ENCODE peak calls at places on chromosome 14, in five cellular contexts. One of them, this sample, is unnamed.

GRCh38 chr14:23950411-23951135 is 3.0 kb upstream of the DHRS4 start:
- DNase-seq in IMR-90: no peak
- DNase-seq in K562: no peak
- DNase-seq in HepG2: no peak
- DNase-seq in A549: no peak
- DNase-seq in this sample: no peak

GRCh38 chr14:99381688-99382060 is 99.0 kb downstream of the SETD3 start:
- DNase-seq in IMR-90: no peak
- DNase-seq in K562: no peak
- DNase-seq in HepG2: no peak
- DNase-seq in A549: no peak
- DNase-seq in this sample: no peak

GRCh38 chr14:49732896-49733295 is 35.1 kb upstream of the KLHDC2 start:
- DNase-seq in IMR-90: no peak
- DNase-seq in K562: no peak
- DNase-seq in HepG2: no peak
- DNase-seq in A549: no peak
- DNase-seq in this sample: no peak

GRCh38 chr14:104766256-104766862 is 13.4 kb downstream of the SIVA1 start:
- DNase-seq in IMR-90: no peak
- DNase-seq in K562: no peak
- DNase-seq in HepG2: no peak
- DNase-seq in A549: no peak
- DNase-seq in this sample: no peak

GRCh38 chr14:92651793-92652382 is 96.5 kb downstream of the LGMN start:
- DNase-seq in IMR-90: no peak
- DNase-seq in K562: no peak
- DNase-seq in HepG2: no peak
- DNase-seq in A549: no peak
- DNase-seq in this sample: no peak

GRCh38 chr14:34449819-34450541 is 12.1 kb downstream of the SPTSSA start:
- DNase-seq in IMR-90: no peak
- DNase-seq in K562: no peak
- DNase-seq in HepG2: no peak
- DNase-seq in A549: no peak
- DNase-seq in this sample: no peak

GRCh38 chr14:100955201-100955600 is 51.7 kb upstream of the RTL1 start:
- DNase-seq in IMR-90: peak
- DNase-seq in K562: no peak
- DNase-seq in HepG2: no peak
- DNase-seq in A549: peak
- DNase-seq in this sample: no peak

GRCh38 chr14:57502581-57503254 is 9.1 kb upstream of the CCDC198 start:
- DNase-seq in IMR-90: no peak
- DNase-seq in K562: no peak
- DNase-seq in HepG2: no peak
- DNase-seq in A549: no peak
- DNase-seq in this sample: no peak

GRCh38 chr14:32417956-32418552 is 89.0 kb downstream of the AKAP6 start:
- DNase-seq in IMR-90: peak
- DNase-seq in K562: peak
- DNase-seq in HepG2: no peak
- DNase-seq in A549: no peak
- DNase-seq in this sample: no peak

GRCh38 chr14:92247347-92247746 is 75.6 kb upstream of the SLC24A4 start:
- DNase-seq in IMR-90: no peak
- DNase-seq in K562: no peak
- DNase-seq in HepG2: no peak
- DNase-seq in A549: no peak
- DNase-seq in this sample: no peak

GRCh38 chr14:23364604-23365352 is at the start of gene EFS:
- DNase-seq in IMR-90: peak
- DNase-seq in K562: no peak
- DNase-seq in HepG2: no peak
- DNase-seq in A549: no peak
- DNase-seq in this sample: peak

GRCh38 chr14:75647650-75648049 is 13.0 kb downstream of the ERG28 start:
- DNase-seq in IMR-90: peak
- DNase-seq in K562: no peak
- DNase-seq in HepG2: no peak
- DNase-seq in A549: no peak
- DNase-seq in this sample: no peak

GRCh38 chr14:103746706-103747105 is 31.1 kb downstream of the ZFYVE21 start:
- DNase-seq in IMR-90: peak
- DNase-seq in K562: peak
- DNase-seq in HepG2: no peak
- DNase-seq in A549: no peak
- DNase-seq in this sample: no peak

GRCh38 chr14:59123975-59124374 is 64.5 kb upstream of the DAAM1 start:
- DNase-seq in IMR-90: peak
- DNase-seq in K562: no peak
- DNase-seq in HepG2: no peak
- DNase-seq in A549: peak
- DNase-seq in this sample: no peak

GRCh38 chr14:36852853-36853634 is 191.4 kb downstream of the PAX9 start:
- DNase-seq in IMR-90: no peak
- DNase-seq in K562: no peak
- DNase-seq in HepG2: no peak
- DNase-seq in A549: no peak
- DNase-seq in this sample: no peak

GRCh38 chr14:101426466-101426865 is 134.8 kb upstream of the DIO3 start:
- DNase-seq in IMR-90: no peak
- DNase-seq in K562: no peak
- DNase-seq in HepG2: no peak
- DNase-seq in A549: no peak
- DNase-seq in this sample: no peak

GRCh38 chr14:92546347-92547053 is 32.9 kb downstream of the RIN3 start:
- DNase-seq in IMR-90: peak
- DNase-seq in K562: no peak
- DNase-seq in HepG2: no peak
- DNase-seq in A549: peak
- DNase-seq in this sample: no peak

GRCh38 chr14:23044840-23045239 is 2.8 kb downstream of the PSMB11 start:
- DNase-seq in IMR-90: no peak
- DNase-seq in K562: no peak
- DNase-seq in HepG2: no peak
- DNase-seq in A549: no peak
- DNase-seq in this sample: no peak

GRCh38 chr14:64191756-64192155 is 102.4 kb downstream of the ESR2 start:
- DNase-seq in IMR-90: peak
- DNase-seq in K562: no peak
- DNase-seq in HepG2: no peak
- DNase-seq in A549: no peak
- DNase-seq in this sample: no peak

GRCh38 chr14:24355009-24355408 is 13.0 kb upstream of the NFATC4 start:
- DNase-seq in IMR-90: no peak
- DNase-seq in K562: no peak
- DNase-seq in HepG2: no peak
- DNase-seq in A549: no peak
- DNase-seq in this sample: no peak

GRCh38 chr14:54529811-54530210 is 20.1 kb downstream of the CGRRF1 start:
- DNase-seq in IMR-90: peak
- DNase-seq in K562: no peak
- DNase-seq in HepG2: no peak
- DNase-seq in A549: no peak
- DNase-seq in this sample: no peak

GRCh38 chr14:89723930-89724915 is 230.3 kb downstream of the EFCAB11 start:
- DNase-seq in IMR-90: no peak
- DNase-seq in K562: no peak
- DNase-seq in HepG2: no peak
- DNase-seq in A549: no peak
- DNase-seq in this sample: no peak

GRCh38 chr14:56059054-56059453 is 59.2 kb upstream of the PELI2 start:
- DNase-seq in IMR-90: peak
- DNase-seq in K562: no peak
- DNase-seq in HepG2: no peak
- DNase-seq in A549: no peak
- DNase-seq in this sample: no peak

GRCh38 chr14:90574640-90575131 is 177.9 kb downstream of the CALM1 start:
- DNase-seq in IMR-90: no peak
- DNase-seq in K562: no peak
- DNase-seq in HepG2: no peak
- DNase-seq in A549: no peak
- DNase-seq in this sample: no peak

GRCh38 chr14:73736842-73737241 is 22.7 kb upstream of the PNMA1 start:
- DNase-seq in IMR-90: no peak
- DNase-seq in K562: no peak
- DNase-seq in HepG2: no peak
- DNase-seq in A549: no peak
- DNase-seq in this sample: no peak

GRCh38 chr14:73739174-73739898 is 25.2 kb upstream of the PNMA1 start:
- DNase-seq in IMR-90: no peak
- DNase-seq in K562: no peak
- DNase-seq in HepG2: no peak
- DNase-seq in A549: no peak
- DNase-seq in this sample: no peak

GRCh38 chr14:73739899-73740685 is 25.9 kb upstream of the PNMA1 start:
- DNase-seq in IMR-90: no peak
- DNase-seq in K562: no peak
- DNase-seq in HepG2: no peak
- DNase-seq in A549: no peak
- DNase-seq in this sample: no peak

GRCh38 chr14:73740921-73741326 is 26.7 kb upstream of the PNMA1 start:
- DNase-seq in IMR-90: no peak
- DNase-seq in K562: peak
- DNase-seq in HepG2: peak
- DNase-seq in A549: no peak
- DNase-seq in this sample: no peak

GRCh38 chr14:73738518-73739173 is 24.5 kb upstream of the PNMA1 start:
- DNase-seq in IMR-90: no peak
- DNase-seq in K562: no peak
- DNase-seq in HepG2: no peak
- DNase-seq in A549: no peak
- DNase-seq in this sample: no peak
- TF ChIP-seq MAFK in IMR-90: no peak
- TF ChIP-seq MAFK in K562: no peak
- TF ChIP-seq MAFK in HepG2: no peak
- TF ChIP-seq MAFK in A549: no peak
- TF ChIP-seq MAFK in this sample: no peak

GRCh38 chr14:94384342-94384741 is 4.1 kb downstream of the SERPINA1 start:
- DNase-seq in IMR-90: no peak
- DNase-seq in K562: no peak
- DNase-seq in HepG2: no peak
- DNase-seq in A549: no peak
- DNase-seq in this sample: no peak

GRCh38 chr14:94385553-94386057 is 2.8 kb downstream of the SERPINA1 start:
- DNase-seq in IMR-90: no peak
- DNase-seq in K562: no peak
- DNase-seq in HepG2: no peak
- DNase-seq in A549: no peak
- DNase-seq in this sample: no peak

GRCh38 chr14:94387051-94388026 is 1.1 kb downstream of the SERPINA1 start:
- DNase-seq in IMR-90: no peak
- DNase-seq in K562: no peak
- DNase-seq in HepG2: no peak
- DNase-seq in A549: no peak
- DNase-seq in this sample: no peak

GRCh38 chr14:94388027-94388895 is at the start of gene SERPINA1:
- DNase-seq in IMR-90: peak
- DNase-seq in K562: no peak
- DNase-seq in HepG2: peak
- DNase-seq in A549: no peak
- DNase-seq in this sample: no peak

DNA sequence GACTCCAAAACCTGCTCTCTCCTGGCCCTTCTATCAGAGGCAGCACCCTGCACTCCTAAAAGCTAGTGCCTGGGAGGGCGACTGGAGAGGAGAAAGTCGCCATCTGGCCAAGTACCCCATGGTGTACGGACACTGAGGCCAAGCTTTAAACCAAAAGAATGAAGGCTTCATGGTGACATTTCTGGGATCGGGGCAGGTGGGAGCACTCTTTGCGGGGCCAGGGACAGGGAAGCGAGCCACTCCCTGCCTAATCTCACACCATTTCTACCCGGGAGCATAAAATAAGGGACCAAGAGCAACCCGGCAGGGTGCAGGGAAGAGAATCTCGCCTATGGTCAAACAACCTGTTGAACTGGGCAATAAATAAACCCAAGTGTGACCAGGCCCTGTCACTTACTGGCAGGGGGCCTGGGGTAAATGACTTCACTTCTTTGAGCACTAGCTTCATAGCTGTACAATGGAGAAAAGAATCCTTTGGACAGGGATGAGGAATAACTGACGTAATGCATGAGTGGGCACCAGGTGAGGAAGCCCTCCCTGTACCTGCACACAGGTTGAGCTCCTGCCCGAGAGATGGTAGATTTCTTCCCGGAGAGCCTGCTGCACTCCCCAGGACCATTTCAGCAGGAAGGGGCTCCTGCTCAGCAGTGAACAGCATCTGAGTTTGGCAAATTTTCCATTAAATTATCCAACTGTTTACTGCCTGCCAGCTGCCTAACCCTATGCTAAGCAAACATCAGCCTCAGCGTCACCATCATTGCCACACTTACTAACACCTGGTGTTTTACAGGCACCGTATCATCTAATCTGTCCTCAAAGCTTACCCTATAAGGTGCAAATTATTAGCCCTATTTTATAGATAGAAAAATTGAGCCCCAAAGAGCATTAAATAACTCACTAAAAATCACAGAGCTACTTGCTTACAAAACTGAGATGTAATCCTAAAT is 2.0 kb downstream of the SERPINA1 start:
- DNase-seq in IMR-90: no peak
- DNase-seq in K562: no peak
- DNase-seq in HepG2: no peak
- DNase-seq in A549: no peak
- DNase-seq in this sample: no peak
- TF ChIP-seq MAFK in IMR-90: no peak
- TF ChIP-seq MAFK in K562: no peak
- TF ChIP-seq MAFK in HepG2: no peak
- TF ChIP-seq MAFK in A549: no peak
- TF ChIP-seq MAFK in this sample: no peak

DNA sequence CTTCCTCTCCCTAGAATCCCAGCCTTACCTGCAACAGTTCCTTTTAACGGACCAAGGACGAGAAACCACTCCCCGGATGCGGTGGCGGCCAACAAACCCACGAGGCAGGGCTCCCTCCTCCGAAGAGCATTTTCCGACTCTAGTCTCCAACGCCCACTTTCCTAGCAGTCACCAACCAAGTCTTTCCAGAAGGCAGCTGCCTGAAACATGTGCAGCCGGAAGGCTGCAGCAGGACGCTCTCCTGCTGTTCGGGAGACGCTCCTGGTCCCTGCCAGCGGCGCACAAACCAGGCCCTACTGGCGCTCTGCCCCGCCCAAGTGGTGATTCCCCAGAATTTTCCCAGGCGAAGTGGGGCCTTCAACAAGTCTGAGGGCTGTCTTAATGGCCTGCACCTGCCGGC is 21.1 kb upstream of the ADAM20 start:
- DNase-seq in IMR-90: peak
- DNase-seq in K562: no peak
- DNase-seq in HepG2: no peak
- DNase-seq in A549: no peak
- DNase-seq in this sample: peak
- TF ChIP-seq MAFK in IMR-90: no peak
- TF ChIP-seq MAFK in K562: no peak
- TF ChIP-seq MAFK in HepG2: no peak
- TF ChIP-seq MAFK in A549: no peak
- TF ChIP-seq MAFK in this sample: no peak

GRCh38 chr14:21476526-21476924 is 234 bp downstream of the RAB2B start:
- DNase-seq in IMR-90: no peak
- DNase-seq in K562: peak
- DNase-seq in HepG2: peak
- DNase-seq in A549: peak
- DNase-seq in this sample: no peak
- TF ChIP-seq MAFK in IMR-90: no peak
- TF ChIP-seq MAFK in K562: no peak
- TF ChIP-seq MAFK in HepG2: no peak
- TF ChIP-seq MAFK in A549: no peak
- TF ChIP-seq MAFK in this sample: no peak

This sample was measured in H1.